ENCODE peak calls at places on chromosomes 4 and X, in five cellular contexts. B is T-helper 2 cell; A is ACHN; W is C1 segment of cervical spinal cord; O is stimulated activated CD8-positive, alpha-beta memory T cell treated with anti-CD3 and anti-CD28 coated beads, Interleukin-12 subunit alpha, Interleukin-12 subunit beta, amount 100 ng/mL, for 1 hour. P is an unnamed sample.

GRCh38 chrX:152861116-152861515 is 30.3 kb downstream of the NSDHL start:
- DNase-seq in B (no peak), A (peak), W (no peak), O (no peak), P (no peak)

GRCh38 chrX:45472968-45473367 is 272.3 kb upstream of the DIPK2B start:
- DNase-seq in B (no peak), A (no peak), W (no peak), O (no peak), P (no peak)

GRCh38 chr4:81814909-81815539 is 343.3 kb upstream of the RASGEF1B start:
- DNase-seq in B (no peak), A (no peak), W (no peak), O (no peak), P (no peak)

GRCh38 chrX:153870288-153870690 is 15.7 kb downstream of the L1CAM start:
- DNase-seq in B (no peak), A (no peak), W (no peak), O (no peak), P (no peak)

GRCh38 chrX:103687073-103687695 is 685 bp upstream of the MORF4L2 start:
- DNase-seq in B (peak), A (peak), W (peak), O (peak), P (no peak)

GRCh38 chrX:125404667-125405160 is 85.0 kb downstream of the TEX13C start:
- DNase-seq in B (no peak), A (no peak), W (no peak), O (no peak), P (no peak)

GRCh38 chrX:46444011-46444410 is 101.2 kb downstream of the ZNF674 start:
- DNase-seq in B (no peak), A (peak), W (no peak), O (no peak), P (peak)

GRCh38 chr4:10033191-10033881 is 12.0 kb upstream of the SLC2A9 start:
- DNase-seq in B (no peak), A (no peak), W (no peak), O (no peak), P (peak)

GRCh38 chr4:133969202-133969873 is 232.3 kb downstream of the PABPC4L start:
- DNase-seq in B (no peak), A (no peak), W (no peak), O (no peak), P (peak)

GRCh38 chrX:68853665-68854251 is 24.9 kb downstream of the EFNB1 start:
- DNase-seq in B (no peak), A (no peak), W (no peak), O (no peak), P (no peak)

GRCh38 chr4:42786350-42787070 is 106.0 kb upstream of the GRXCR1 start:
- DNase-seq in B (no peak), A (no peak), W (no peak), O (no peak), P (no peak)

GRCh38 chr4:113383111-113383785 is 333.8 kb downstream of the ANK2 start:
- DNase-seq in B (no peak), A (no peak), W (no peak), O (no peak), P (peak)

GRCh38 chrX:115018944-115019343 is 1.5 kb upstream of the IL13RA2 start:
- DNase-seq in B (no peak), A (no peak), W (no peak), O (no peak), P (no peak)

GRCh38 chr4:105022811-105023667 is 123.6 kb upstream of the TET2 start:
- DNase-seq in B (no peak), A (no peak), W (no peak), O (no peak), P (peak)

GRCh38 chr4:112523764-112524505 is 8.0 kb upstream of the NEUROG2 start:
- DNase-seq in B (peak), A (peak), W (no peak), O (peak), P (peak)

GRCh38 chrX:107823456-107823855 is 2.2 kb upstream of the MID2 start:
- DNase-seq in B (no peak), A (no peak), W (no peak), O (no peak), P (peak)

GRCh38 chrX:6021316-6022091 is 207.2 kb downstream of the NLGN4X start:
- DNase-seq in B (no peak), A (peak), W (no peak), O (no peak), P (peak)

GRCh38 chr4:48667148-48667547 is 112.9 kb downstream of the FRYL start:
- DNase-seq in B (no peak), A (no peak), W (no peak), O (no peak), P (no peak)

GRCh38 chr4:6200011-6200921 is at the start of gene JAKMIP1:
- DNase-seq in B (peak), A (peak), W (peak), O (peak), P (no peak)

GRCh38 chr4:77593101-77593500 is 12.5 kb upstream of the CXCL13 start:
- DNase-seq in B (no peak), A (no peak), W (no peak), O (no peak), P (no peak)

GRCh38 chr4:184649971-184650855 is 675 bp downstream of the PRIMPOL start:
- DNase-seq in B (no peak), A (peak), W (peak), O (no peak), P (peak)

GRCh38 chr4:153112071-153112460 is 92.2 kb upstream of the TRIM2 start:
- DNase-seq in B (no peak), A (no peak), W (no peak), O (peak), P (no peak)